ENCODE peak calls at places on chromosomes 16 and 17, in four cellular contexts. R, L, T and H are unnamed samples. For H3K9me3, the result is how much of the 10 kb centered on the place peaks cover.

GRCh38 chr17:69773081-69773480 is 301.9 kb upstream of the KCNJ16 start:
- DNase-seq in T (no peak), R (no peak), L (no peak), H (no peak)

GRCh38 chr17:35807371-35808144 is 1.7 kb upstream of the TAF15 start:
- DNase-seq in T (no peak), R (no peak), L (no peak), H (no peak)

GRCh38 chr17:7263801-7264078 is 1.5 kb upstream of the CLDN7 start:
- DNase-seq in L (no peak), T (no peak), R (no peak), H (no peak)

GRCh38 chr16:79261944-79262552 is 338.5 kb downstream of the MAF start:
- DNase-seq in L (no peak), R (no peak), T (no peak), H (no peak)

GRCh38 chr17:38444151-38444550 is 15.9 kb downstream of the ARHGAP23 start:
- DNase-seq in L (no peak), R (no peak), T (peak), H (peak)

GRCh38 chr16:89476379-89476778 is 14.0 kb downstream of the ANKRD11 start:
- DNase-seq in L (no peak), T (no peak), R (no peak), H (no peak)

GRCh38 chr16:88796278-88796677 is 7.3 kb upstream of the CDT1 start:
- DNase-seq in T (no peak), R (no peak), L (no peak), H (no peak)

GRCh38 chr16:56734429-56734828 is 4.5 kb downstream of the NUP93 start:
- DNase-seq in R (no peak), T (no peak), L (no peak), H (no peak)

GRCh38 chr16:89409161-89409711 is 81.1 kb downstream of the ANKRD11 start:
- DNase-seq in R (no peak), L (no peak), T (no peak), H (no peak)

GRCh38 chr17:2710804-2711607 is 558 bp downstream of the CLUH start:
- DNase-seq in L (no peak), R (no peak), T (peak), H (no peak)

GRCh38 chr16:48676836-48677235 is 66.9 kb upstream of the N4BP1 start:
- DNase-seq in T (no peak), R (no peak), L (no peak), H (no peak)

GRCh38 chr17:3647769-3648540 is 11.4 kb downstream of the CTNS start:
- DNase-seq in R (no peak), L (no peak), T (peak), H (no peak)

GRCh38 chr16:27679899-27680298 is 130.0 kb downstream of the KATNIP start:
- DNase-seq in L (no peak), R (no peak), T (no peak), H (no peak)

GRCh38 chr17:56635640-56636039 is 42.1 kb downstream of the NOG start:
- DNase-seq in L (no peak), R (no peak), T (no peak), H (no peak)

GRCh38 chr16:14333361-14333760 is 262.2 kb downstream of the MRTFB start:
- DNase-seq in R (no peak), L (no peak), T (no peak), H (no peak)

GRCh38 chr17:44214896-44215295 is 4.6 kb downstream of the UBTF start:
- DNase-seq in L (no peak), T (no peak), R (no peak), H (no peak)

GRCh38 chr17:6641374-6641818 is 536 bp downstream of the TXNDC17 start:
- DNase-seq in L (no peak), T (no peak), R (peak), H (peak)

GRCh38 chr17:45376606-45377005 is 56.1 kb downstream of the ARHGAP27 start:
- DNase-seq in L (no peak), T (no peak), R (no peak), H (no peak)

GRCh38 chr17:71302721-71303549 is 817.9 kb upstream of the SOX9 start:
- DNase-seq in T (no peak), L (no peak), R (no peak), H (no peak)

GRCh38 chr16:70438325-70438982 is 446 bp downstream of the ST3GAL2 start:
- DNase-seq in L (no peak), T (no peak), R (no peak), H (no peak)

GRCh38 chr16:35173295-35173694 is 1713.9 kb downstream of the TP53TG3F start:
- DNase-seq in R (no peak), T (no peak), L (no peak), H (no peak)

GRCh38 chr17:31754239-31754945 is 104.7 kb downstream of the COPRS start:
- DNase-seq in T (peak), L (no peak), R (no peak), H (no peak)

GRCh38 chr16:22938647-22939046 is 124.7 kb downstream of the HS3ST2 start:
- DNase-seq in L (no peak), R (no peak), T (no peak), H (no peak)

GRCh38 chr16:9650284-9650683 is 531.9 kb downstream of the GRIN2A start:
- DNase-seq in L (no peak), T (no peak), R (no peak), H (no peak)

GRCh38 chr16:8798174-8798527 is 512 bp downstream of the PMM2 start:
- DNase-seq in R (no peak), T (peak), L (no peak), H (no peak)

GRCh38 chr17:22470411-22471175 is 778.3 kb downstream of the KCNJ18 start:
- DNase-seq in L (no peak), T (no peak), R (no peak), H (no peak)
- H3K9me3 ChIP-seq in L (under half), T (under half), R (half or more), H (under half)

GRCh38 chr17:28470266-28471126 is 2.9 kb upstream of the SLC13A2 start:
- DNase-seq in L (no peak), R (no peak), T (no peak), H (no peak)

GRCh38 chr17:28466521-28467048 is 6.9 kb upstream of the SLC13A2 start:
- DNase-seq in L (no peak), R (no peak), T (no peak), H (no peak)

GRCh38 chr17:28469376-28469775 is 4.1 kb upstream of the SLC13A2 start:
- DNase-seq in R (no peak), T (no peak), L (no peak), H (no peak)

GRCh38 chr17:28467456-28468025 is 5.9 kb upstream of the SLC13A2 start:
- DNase-seq in T (no peak), L (no peak), R (no peak), H (no peak)

DNA sequence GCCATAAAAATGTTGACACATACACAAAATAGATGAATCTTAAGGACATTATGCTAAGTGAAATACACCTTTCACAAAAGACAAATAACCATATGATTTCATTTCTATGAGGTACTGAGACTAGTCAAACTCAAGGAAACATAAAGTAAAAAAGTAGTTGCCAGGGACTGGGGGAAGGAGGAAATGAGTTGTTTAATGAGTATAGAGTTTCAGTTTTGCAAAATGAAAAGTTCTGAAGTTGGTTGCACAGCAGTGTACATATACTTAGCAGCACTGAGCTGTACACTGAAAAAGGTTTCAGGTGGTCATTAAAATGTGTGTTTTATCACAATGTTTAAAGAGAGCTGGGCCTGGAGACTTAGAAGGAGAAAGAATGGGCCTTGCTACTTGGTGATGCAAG is 4.7 kb upstream of the SLC13A2 start:
- DNase-seq in R (no peak), T (no peak), L (peak), H (no peak)
- TF ChIP-seq SUZ12 in R (no peak), T (no peak), L (no peak), H (no peak)

GRCh38 chr16:85537795-85538401 is 75.2 kb upstream of the GSE1 start:
- DNase-seq in T (no peak), R (no peak), L (no peak), H (no peak)
- H3K9me3 ChIP-seq in T (under half), R (under half), L (under half), H (under half)

DNA sequence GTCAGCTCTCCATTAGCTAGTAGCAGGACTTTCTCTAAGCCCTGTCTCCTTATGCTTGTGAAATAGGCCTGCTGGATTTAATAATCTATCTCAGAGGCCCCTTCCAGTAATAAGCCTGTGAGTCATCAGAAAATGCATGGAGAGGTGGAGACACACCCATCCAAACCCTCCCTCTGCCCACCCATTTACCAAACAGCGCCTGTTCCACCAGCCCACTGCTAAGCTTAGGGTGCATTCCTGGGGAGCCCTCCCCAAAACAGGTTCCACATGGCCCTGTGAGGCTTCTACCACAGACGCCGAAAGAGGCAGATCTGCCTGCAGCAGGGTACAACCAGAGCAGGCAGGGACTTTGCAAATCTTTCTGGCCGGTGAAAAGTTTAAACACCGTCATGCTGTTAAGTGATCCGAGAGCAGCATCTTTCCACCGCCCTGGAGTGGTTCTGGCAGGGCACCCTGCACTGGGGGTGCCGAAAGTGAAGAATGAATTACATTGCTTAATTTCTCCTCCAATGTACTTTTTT is 99.3 kb downstream of the GAS7 start:
- DNase-seq in T (no peak), R (no peak), L (no peak), H (no peak)
- TF ChIP-seq SUZ12 in T (no peak), R (no peak), L (no peak), H (no peak)

GRCh38 chr16:17917316-17918019 is 419.1 kb downstream of the NPIPA8 start:
- DNase-seq in T (peak), R (no peak), L (no peak), H (no peak)

GRCh38 chr16:17927015-17927414 is 409.5 kb downstream of the NPIPA8 start:
- DNase-seq in L (no peak), R (no peak), T (no peak), H (no peak)

DNA sequence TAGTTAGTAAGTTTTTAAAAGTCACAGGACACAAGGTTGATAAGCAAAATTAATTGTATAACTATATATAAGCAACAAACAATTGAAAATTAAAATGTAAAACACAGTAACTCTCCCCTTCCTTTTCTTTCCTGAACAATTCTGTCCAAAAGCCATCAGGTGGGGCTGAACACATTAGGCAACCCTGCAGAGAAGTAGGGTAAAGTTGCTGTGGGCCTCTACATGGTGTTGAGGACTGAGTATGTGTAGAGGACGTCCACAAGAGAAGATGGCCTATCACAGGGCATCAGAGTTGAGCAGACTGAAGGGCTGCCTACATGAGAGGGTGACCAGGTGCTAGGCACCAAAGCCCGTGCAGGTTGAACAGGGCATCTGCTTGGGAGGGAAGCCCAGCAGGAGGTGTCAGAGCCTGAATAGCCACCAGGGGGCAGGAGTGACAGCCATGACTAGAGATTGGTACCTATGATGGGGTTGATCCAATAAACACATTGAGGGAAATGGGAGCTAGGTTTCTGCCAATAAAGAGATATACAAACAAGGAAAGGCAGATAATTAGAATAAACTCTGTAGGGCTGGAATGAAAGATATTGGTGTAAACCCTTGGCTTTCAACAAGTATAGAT is 415.1 kb downstream of the NPIPA8 start:
- DNase-seq in L (no peak), T (peak), R (peak), H (peak)
- H3K9me3 ChIP-seq in L (under half), T (under half), R (under half), H (under half)

GRCh38 chr16:83952587-83952939 is 477 bp upstream of the OSGIN1 start:
- DNase-seq in T (no peak), R (no peak), L (no peak), H (no peak)
- TF ChIP-seq SUZ12 in T (no peak), R (no peak), L (no peak), H (no peak)

GRCh38 chr17:73940511-73940910 is 263.0 kb upstream of the RPL38 start:
- DNase-seq in T (no peak), L (no peak), R (no peak), H (no peak)
- H3K9me3 ChIP-seq in T (under half), L (under half), R (under half), H (under half)

DNA sequence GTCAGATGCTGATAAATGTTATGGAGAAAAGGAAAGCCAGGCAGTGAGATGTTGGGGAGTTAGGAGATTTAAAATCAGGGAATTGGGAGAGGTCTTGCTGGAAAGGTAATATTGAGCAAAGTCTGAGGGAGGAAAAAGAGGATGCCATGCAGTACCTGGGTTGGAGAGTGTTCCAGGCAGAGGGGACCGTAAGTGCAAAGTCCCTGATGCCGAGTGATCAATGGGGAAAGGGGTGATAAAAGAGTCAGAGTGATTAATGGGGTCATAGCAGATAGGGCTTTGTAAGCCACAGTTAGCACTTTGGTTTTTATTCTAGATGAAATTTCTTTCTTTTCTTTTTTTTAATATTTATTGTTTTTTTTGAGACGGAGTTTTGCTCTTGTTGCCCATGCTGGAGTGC is 2.0 kb upstream of the TRIM72 start:
- DNase-seq in R (no peak), T (no peak), L (no peak), H (no peak)
- TF ChIP-seq SUZ12 in R (no peak), T (no peak), L (no peak), H (no peak)